ENCODE peak calls at places on chromosome X, in nine cellular contexts. S, X, A, F, C, V, M, N and H are unnamed samples.

GRCh38 chrX:12002876-12003275 is 135.4 kb upstream of the FRMPD4 start:
- DNase-seq in S (no peak), X (no peak), A (no peak), F (no peak), C (no peak), V (peak), M (no peak), N (no peak), H (no peak)

GRCh38 chrX:118961866-118962560 is 12.4 kb upstream of the LONRF3 start:
- DNase-seq in S (no peak), X (no peak), A (no peak), F (no peak), C (no peak), V (peak), M (no peak), N (no peak), H (no peak)

GRCh38 chrX:41512394-41512793 is 65.3 kb downstream of the NYX start:
- DNase-seq in S (no peak), X (peak), A (no peak), F (no peak), C (no peak), V (no peak), M (no peak), N (no peak), H (peak)

GRCh38 chrX:143873343-143873742 is 10.5 kb upstream of the UBE2NL start:
- DNase-seq in S (no peak), X (no peak), A (no peak), F (no peak), C (peak), V (peak), M (no peak), N (peak), H (no peak)

GRCh38 chrX:130974323-130974722 is 71.3 kb upstream of the ENOX2 start:
- DNase-seq in S (no peak), X (no peak), A (no peak), F (no peak), C (peak), V (peak), M (no peak), N (peak), H (no peak)

GRCh38 chrX:45322820-45323219 is 122.1 kb upstream of the DIPK2B start:
- DNase-seq in S (no peak), X (no peak), A (no peak), F (no peak), C (no peak), V (peak), M (no peak), N (peak), H (no peak)

GRCh38 chrX:95076449-95076848 is 1402.4 kb downstream of the FAM133A start:
- DNase-seq in S (peak), X (no peak), A (no peak), F (peak), C (no peak), V (peak), M (peak), N (peak), H (peak)

GRCh38 chrX:46198858-46199257 is 346.4 kb downstream of the ZNF674 start:
- DNase-seq in S (no peak), X (no peak), A (no peak), F (no peak), C (no peak), V (peak), M (no peak), N (no peak), H (no peak)

GRCh38 chrX:48864210-48864609 is 28.8 kb upstream of the PCSK1N start:
- DNase-seq in S (no peak), X (no peak), A (no peak), F (no peak), C (peak), V (peak), M (no peak), N (peak), H (no peak)

GRCh38 chrX:94401426-94401825 is 727.4 kb downstream of the FAM133A start:
- DNase-seq in S (no peak), X (no peak), A (no peak), F (no peak), C (no peak), V (no peak), M (no peak), N (no peak), H (no peak)

GRCh38 chrX:106437407-106437806 is 174.4 kb upstream of the RADX start:
- DNase-seq in S (no peak), X (no peak), A (no peak), F (no peak), C (no peak), V (no peak), M (no peak), N (no peak), H (no peak)

GRCh38 chrX:82556588-82556987 is 951.5 kb upstream of the POU3F4 start:
- DNase-seq in S (no peak), X (no peak), A (no peak), F (no peak), C (no peak), V (peak), M (no peak), N (no peak), H (no peak)

GRCh38 chrX:110401142-110401541 is 42.5 kb downstream of the RTL9 start:
- DNase-seq in S (no peak), X (no peak), A (no peak), F (peak), C (no peak), V (no peak), M (no peak), N (no peak), H (no peak)

GRCh38 chrX:36897690-36898089 is 110.5 kb upstream of the FAM47C start:
- DNase-seq in S (no peak), X (no peak), A (no peak), F (no peak), C (no peak), V (no peak), M (no peak), N (no peak), H (no peak)

GRCh38 chrX:123961268-123962005 is at the start of gene STAG2:
- DNase-seq in S (peak), X (peak), A (peak), F (peak), C (peak), V (peak), M (peak), N (peak), H (peak)

GRCh38 chrX:149006235-149006634 is 498.9 kb downstream of the IDS start:
- DNase-seq in S (no peak), X (no peak), A (no peak), F (no peak), C (no peak), V (no peak), M (no peak), N (no peak), H (no peak)

GRCh38 chrX:8988456-8988855 is 45.5 kb downstream of the FAM9B start:
- DNase-seq in S (no peak), X (no peak), A (peak), F (peak), C (no peak), V (peak), M (peak), N (peak), H (peak)

GRCh38 chrX:68867458-68868166 is 38.8 kb downstream of the EFNB1 start:
- DNase-seq in S (no peak), X (peak), A (peak), F (peak), C (no peak), V (no peak), M (peak), N (no peak), H (no peak)

GRCh38 chrX:20215565-20215964 is 51.1 kb downstream of the RPS6KA3 start:
- DNase-seq in S (no peak), X (no peak), A (no peak), F (no peak), C (no peak), V (no peak), M (no peak), N (no peak), H (no peak)

GRCh38 chrX:132389480-132389879 is 99.4 kb downstream of the MBNL3 start:
- DNase-seq in S (no peak), X (no peak), A (no peak), F (no peak), C (no peak), V (no peak), M (no peak), N (no peak), H (no peak)

GRCh38 chrX:3548743-3549441 is 164.6 kb downstream of the PRKX start:
- DNase-seq in S (no peak), X (no peak), A (no peak), F (peak), C (peak), V (peak), M (peak), N (peak), H (no peak)

GRCh38 chrX:66150188-66150587 is 13.9 kb upstream of the HEPH start:
- DNase-seq in S (no peak), X (no peak), A (no peak), F (no peak), C (no peak), V (no peak), M (no peak), N (peak), H (no peak)

GRCh38 chrX:107711521-107712041 is 64.0 kb downstream of the TSC22D3 start:
- DNase-seq in S (no peak), X (peak), A (no peak), F (no peak), C (no peak), V (no peak), M (no peak), N (no peak), H (no peak)

GRCh38 chrX:41718481-41719245 is 5.3 kb upstream of the GPR82 start:
- DNase-seq in S (no peak), X (no peak), A (no peak), F (no peak), C (peak), V (no peak), M (no peak), N (peak), H (no peak)

GRCh38 chrX:41480508-41481260 is 33.5 kb downstream of the NYX start:
- DNase-seq in S (no peak), X (no peak), A (no peak), F (no peak), C (no peak), V (no peak), M (no peak), N (no peak), H (no peak)

GRCh38 chrX:46588263-46588662 is 14.7 kb downstream of the CHST7 start:
- DNase-seq in S (no peak), X (peak), A (no peak), F (peak), C (peak), V (peak), M (no peak), N (peak), H (peak)

GRCh38 chrX:13716905-13717304 is 17.5 kb downstream of the TRAPPC2 start:
- DNase-seq in S (no peak), X (peak), A (no peak), F (no peak), C (no peak), V (no peak), M (no peak), N (no peak), H (peak)

GRCh38 chrX:40834225-40834624 is 98.9 kb upstream of the MED14 start:
- DNase-seq in S (no peak), X (no peak), A (no peak), F (no peak), C (no peak), V (no peak), M (no peak), N (no peak), H (no peak)

GRCh38 chrX:155148724-155149537 is 67.3 kb upstream of the VBP1 start:
- DNase-seq in S (peak), X (no peak), A (no peak), F (peak), C (no peak), V (peak), M (peak), N (peak), H (peak)

GRCh38 chrX:125202486-125203378 is 116.9 kb upstream of the TEX13C start:
- DNase-seq in S (peak), X (no peak), A (no peak), F (no peak), C (no peak), V (no peak), M (peak), N (no peak), H (no peak)

GRCh38 chrX:13179100-13179499 is 134.7 kb upstream of the FAM9C start:
- DNase-seq in S (no peak), X (no peak), A (no peak), F (no peak), C (no peak), V (no peak), M (no peak), N (no peak), H (no peak)

GRCh38 chrX:155666741-155667140 is 54.0 kb upstream of the TMLHE start:
- DNase-seq in S (no peak), X (no peak), A (no peak), F (no peak), C (no peak), V (no peak), M (no peak), N (no peak), H (no peak)

GRCh38 chrX:71492086-71493065 is 40.5 kb upstream of the OGT start:
- DNase-seq in S (no peak), X (peak), A (peak), F (peak), C (peak), V (peak), M (peak), N (peak), H (peak)

GRCh38 chrX:124223524-124223923 is 108.9 kb upstream of the TEX13D start:
- DNase-seq in S (peak), X (no peak), A (no peak), F (peak), C (no peak), V (no peak), M (peak), N (no peak), H (peak)

GRCh38 chrX:107025538-107025937 is 25.5 kb upstream of the MORC4 start:
- DNase-seq in S (peak), X (no peak), A (no peak), F (peak), C (peak), V (peak), M (peak), N (peak), H (no peak)

DNA sequence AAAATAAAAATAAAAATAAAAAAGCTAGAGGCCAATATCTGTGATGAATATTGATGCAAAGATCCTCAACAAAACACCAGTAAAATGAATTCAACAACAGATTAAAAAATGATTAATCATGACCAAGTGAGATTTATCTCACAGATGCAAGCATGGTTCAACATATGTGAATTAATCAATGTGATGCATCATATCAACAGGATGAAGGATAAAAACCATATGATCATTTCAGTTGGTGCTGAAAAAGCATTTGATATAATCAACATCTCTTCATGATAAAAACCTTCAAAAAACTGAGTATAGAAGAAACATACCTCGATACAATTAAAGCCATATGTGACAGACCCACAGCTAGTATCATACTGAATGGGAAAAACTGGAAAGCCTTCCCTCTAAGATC is 18.9 kb downstream of the TCEAL1 start:
- DNase-seq in S (no peak), X (no peak), A (no peak), F (no peak), C (no peak), V (no peak), M (no peak), N (no peak), H (no peak)
- TF ChIP-seq CTCF in S (no peak), X (no peak), A (no peak), F (no peak), C (no peak), V (no peak), M (no peak), N (no peak), H (no peak)

GRCh38 chrX:114075073-114075673 is 508.7 kb upstream of the HTR2C start:
- DNase-seq in S (no peak), X (no peak), A (no peak), F (no peak), C (no peak), V (no peak), M (no peak), N (peak), H (no peak)
- TF ChIP-seq CTCF in S (peak), X (no peak), A (no peak), F (no peak), C (no peak), V (peak), M (peak), N (peak), H (no peak)

GRCh38 chrX:151183912-151184565 is 7.7 kb downstream of the GPR50 start:
- DNase-seq in S (no peak), X (no peak), A (no peak), F (no peak), C (no peak), V (no peak), M (no peak), N (no peak), H (no peak)
- TF ChIP-seq CTCF in S (no peak), X (no peak), A (no peak), F (no peak), C (no peak), V (no peak), M (no peak), N (no peak), H (no peak)

GRCh38 chrX:72609313-72609712 is 36.7 kb upstream of the HDAC8 start:
- DNase-seq in S (no peak), X (no peak), A (no peak), F (peak), C (no peak), V (peak), M (no peak), N (peak), H (no peak)
- TF ChIP-seq CTCF in S (no peak), X (no peak), A (no peak), F (no peak), C (peak), V (peak), M (peak), N (no peak), H (no peak)

GRCh38 chrX:23901065-23901464 is 6.7 kb downstream of the APOO start:
- DNase-seq in S (no peak), X (no peak), A (no peak), F (peak), C (no peak), V (peak), M (no peak), N (peak), H (no peak)

GRCh38 chrX:23898412-23898959 is 9.3 kb downstream of the APOO start:
- DNase-seq in S (no peak), X (no peak), A (no peak), F (no peak), C (no peak), V (peak), M (no peak), N (peak), H (no peak)

GRCh38 chrX:23900220-23900797 is 7.4 kb downstream of the APOO start:
- DNase-seq in S (no peak), X (no peak), A (no peak), F (peak), C (no peak), V (no peak), M (no peak), N (no peak), H (no peak)

GRCh38 chrX:23901805-23902204 is 5.9 kb downstream of the APOO start:
- DNase-seq in S (peak), X (peak), A (peak), F (peak), C (peak), V (peak), M (peak), N (peak), H (peak)

DNA sequence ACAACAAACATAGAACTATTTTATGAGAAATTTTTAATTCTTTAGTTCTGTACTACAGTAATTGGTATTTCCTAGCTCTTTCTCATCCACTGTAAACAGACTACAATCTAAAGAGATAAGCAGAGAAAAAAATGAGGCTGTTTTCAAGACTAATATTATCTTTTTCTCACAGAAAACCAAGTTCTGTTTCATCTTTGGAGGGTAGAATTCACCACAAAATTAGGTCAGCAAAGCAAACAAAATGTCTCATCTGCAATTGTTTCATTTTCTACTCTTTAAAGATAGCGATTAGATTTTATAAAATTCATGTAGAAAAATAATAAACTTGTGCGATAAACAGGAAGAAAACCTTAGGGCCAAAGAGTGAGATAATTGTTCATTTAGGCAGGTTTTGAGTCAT is 10.8 kb downstream of the APOO start:
- DNase-seq in S (no peak), X (no peak), A (no peak), F (no peak), C (no peak), V (peak), M (no peak), N (peak), H (no peak)
- TF ChIP-seq CTCF in S (no peak), X (no peak), A (no peak), F (no peak), C (no peak), V (no peak), M (no peak), N (no peak), H (no peak)